ENCODE peak calls at places on chromosomes 12 and 14, in five cellular contexts. N, H, I, Y and K are unnamed samples.

GRCh38 chr12:112198120-112198733 is 72.9 kb downstream of the TRAFD1 start:
- DNase-seq in N (peak), H (peak), I (peak), Y (peak), K (no peak)

GRCh38 chr12:47977772-47978597 is 14.6 kb downstream of the TMEM106C start:
- DNase-seq in N (no peak), H (no peak), I (no peak), Y (peak), K (no peak)

GRCh38 chr14:54893151-54893760 is 9.4 kb downstream of the GCH1 start:
- DNase-seq in N (peak), H (peak), I (peak), Y (no peak), K (peak)

GRCh38 chr14:77310041-77310440 is 10.6 kb downstream of the POMT2 start:
- DNase-seq in N (no peak), H (peak), I (no peak), Y (no peak), K (no peak)

GRCh38 chr12:120140603-120141002 is 24.1 kb upstream of the RAB35 start:
- DNase-seq in N (no peak), H (no peak), I (no peak), Y (no peak), K (no peak)

GRCh38 chr12:117561990-117562389 is 200.6 kb upstream of the NOS1 start:
- DNase-seq in N (no peak), H (no peak), I (no peak), Y (no peak), K (no peak)

GRCh38 chr12:117582135-117582784 is 220.8 kb upstream of the NOS1 start:
- DNase-seq in N (no peak), H (no peak), I (no peak), Y (no peak), K (no peak)

GRCh38 chr14:34649344-34649743 is 19.4 kb upstream of the SNX6 start:
- DNase-seq in N (no peak), H (peak), I (peak), Y (no peak), K (peak)

GRCh38 chr14:65840118-65840751 is 427.7 kb downstream of the FUT8 start:
- DNase-seq in N (no peak), H (no peak), I (no peak), Y (no peak), K (no peak)

GRCh38 chr14:55084648-55085441 is 33.4 kb downstream of the MAPK1IP1L start:
- DNase-seq in N (no peak), H (no peak), I (no peak), Y (no peak), K (no peak)

GRCh38 chr12:26991826-26992225 is 22.4 kb downstream of the TM7SF3 start:
- DNase-seq in N (no peak), H (no peak), I (no peak), Y (no peak), K (no peak)

GRCh38 chr12:56873382-56873781 is 60.8 kb downstream of the SDR9C7 start:
- DNase-seq in N (no peak), H (no peak), I (no peak), Y (no peak), K (no peak)

GRCh38 chr14:61560323-61560722 is 135.0 kb upstream of the HIF1A start:
- DNase-seq in N (no peak), H (peak), I (no peak), Y (no peak), K (no peak)

GRCh38 chr14:42687421-42687820 is 1080.7 kb downstream of the LRFN5 start:
- DNase-seq in N (no peak), H (no peak), I (no peak), Y (no peak), K (no peak)

GRCh38 chr12:23217158-23217557 is 592.2 kb downstream of the ETNK1 start:
- DNase-seq in N (no peak), H (no peak), I (no peak), Y (no peak), K (no peak)

GRCh38 chr12:47080725-47081502 is 1.2 kb upstream of the AMIGO2 start:
- DNase-seq in N (peak), H (peak), I (peak), Y (peak), K (no peak)

GRCh38 chr12:83818888-83819287 is 1093.7 kb downstream of the SLC6A15 start:
- DNase-seq in N (no peak), H (peak), I (peak), Y (no peak), K (no peak)

GRCh38 chr14:46818147-46818546 is 166.6 kb upstream of the RPL10L start:
- DNase-seq in N (no peak), H (no peak), I (no peak), Y (no peak), K (no peak)

GRCh38 chr14:91339076-91339475 is 78.5 kb downstream of the CCDC88C start:
- DNase-seq in N (no peak), H (no peak), I (no peak), Y (peak), K (no peak)

GRCh38 chr12:117212563-117213190 is 22.4 kb upstream of the FBXO21 start:
- DNase-seq in N (peak), H (peak), I (peak), Y (no peak), K (peak)

GRCh38 chr12:11059784-11060183 is 2.3 kb downstream of the TAS2R46 start:
- DNase-seq in N (no peak), H (peak), I (peak), Y (no peak), K (no peak)

GRCh38 chr14:77022219-77022852 is 6.2 kb downstream of the IRF2BPL start:
- DNase-seq in N (peak), H (no peak), I (no peak), Y (no peak), K (no peak)

GRCh38 chr12:124568431-124569374 is 1.3 kb upstream of the NCOR2 start:
- DNase-seq in N (peak), H (peak), I (peak), Y (no peak), K (peak)
- H3K27ac ChIP-seq in N (peak), H (peak), I (no peak), Y (peak), K (peak)

GRCh38 chr12:1576410-1577240 is 17.8 kb downstream of the FBXL14 start:
- DNase-seq in N (peak), H (peak), I (no peak), Y (no peak), K (no peak)
- H3K4me3 ChIP-seq in N (no peak), H (peak), I (no peak), Y (no peak), K (peak)

DNA sequence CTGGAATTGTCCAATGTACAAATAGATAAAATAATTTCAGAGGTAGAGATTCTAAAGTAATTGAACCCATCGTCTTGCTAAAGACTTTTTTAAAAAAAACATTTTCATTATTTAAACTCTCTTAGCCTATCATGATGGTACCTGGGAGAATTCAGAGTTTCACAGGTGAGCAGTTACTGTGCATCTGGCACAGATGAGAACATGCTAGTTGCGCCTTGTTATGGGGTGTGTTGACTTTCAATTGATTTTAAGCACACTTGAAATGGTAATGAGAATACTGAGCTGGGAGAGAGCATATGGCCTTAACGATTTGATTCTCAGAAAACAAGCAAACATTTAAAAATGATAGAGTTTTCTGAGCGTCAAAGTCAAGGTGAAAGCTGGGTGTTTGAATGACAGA is 66.6 kb downstream of the FLRT2 start:
- DNase-seq in N (no peak), H (no peak), I (no peak), Y (no peak), K (no peak)
- TF ChIP-seq CTCF in N (no peak), H (no peak), I (no peak), Y (no peak), K (no peak)

DNA sequence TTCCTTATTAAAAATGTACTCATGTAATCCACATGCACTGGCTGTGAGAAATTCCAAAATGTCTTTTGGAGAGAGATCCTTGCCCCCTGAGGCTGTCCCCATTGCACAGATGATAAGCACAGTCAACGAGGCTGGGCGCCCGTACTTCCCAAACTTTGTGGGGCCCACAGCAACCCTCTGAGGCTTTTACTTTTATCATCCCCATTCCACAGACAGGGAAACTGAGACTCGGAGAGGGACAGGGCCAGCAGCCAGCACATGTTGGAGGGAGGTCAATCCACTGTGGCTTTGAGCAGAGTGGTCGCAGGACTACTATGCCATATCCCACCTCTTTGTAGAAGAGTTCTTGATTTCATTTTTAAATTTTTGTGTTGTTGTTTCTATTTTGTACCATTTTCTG is 116.3 kb upstream of the NCOR2 start:
- DNase-seq in N (no peak), H (no peak), I (no peak), Y (no peak), K (no peak)
- H3K27ac ChIP-seq in N (no peak), H (no peak), I (no peak), Y (no peak), K (no peak)

GRCh38 chr14:23415821-23416480 is 7.9 kb upstream of the MYH6 start:
- DNase-seq in N (peak), H (no peak), I (no peak), Y (no peak), K (no peak)

GRCh38 chr14:23414254-23414653 is 6.2 kb upstream of the MYH6 start:
- DNase-seq in N (no peak), H (no peak), I (no peak), Y (no peak), K (no peak)

GRCh38 chr14:23416801-23417200 is 8.7 kb upstream of the MYH6 start:
- DNase-seq in N (no peak), H (no peak), I (no peak), Y (no peak), K (no peak)

GRCh38 chr14:23413681-23414080 is 5.6 kb upstream of the MYH6 start:
- DNase-seq in N (no peak), H (no peak), I (no peak), Y (no peak), K (no peak)

GRCh38 chr14:23414906-23415820 is 7.1 kb upstream of the MYH6 start:
- DNase-seq in N (peak), H (no peak), I (no peak), Y (no peak), K (no peak)
- H3K4me3 ChIP-seq in N (peak), H (no peak), I (no peak), Y (no peak), K (no peak)

GRCh38 chr12:40315375-40315774 is 90.6 kb downstream of the LRRK2 start:
- DNase-seq in N (no peak), H (no peak), I (no peak), Y (no peak), K (no peak)

GRCh38 chr12:40313928-40314327 is 89.1 kb downstream of the LRRK2 start:
- DNase-seq in N (no peak), H (no peak), I (no peak), Y (no peak), K (no peak)

GRCh38 chr12:40312196-40312595 is 87.4 kb downstream of the LRRK2 start:
- DNase-seq in N (no peak), H (no peak), I (peak), Y (no peak), K (no peak)

GRCh38 chr12:40314927-40315326 is 90.1 kb downstream of the LRRK2 start:
- DNase-seq in N (no peak), H (no peak), I (no peak), Y (no peak), K (no peak)

GRCh38 chr12:40312982-40313576 is 88.3 kb downstream of the LRRK2 start:
- DNase-seq in N (no peak), H (peak), I (no peak), Y (no peak), K (no peak)
- TF ChIP-seq CTCF in N (peak), H (peak), I (peak), Y (peak), K (peak)

GRCh38 chr14:50808053-50808452 is 22.9 kb downstream of the NIN start:
- DNase-seq in N (no peak), H (no peak), I (no peak), Y (no peak), K (no peak)

GRCh38 chr14:50812856-50813543 is 18.0 kb downstream of the NIN start:
- DNase-seq in N (no peak), H (no peak), I (no peak), Y (no peak), K (no peak)

GRCh38 chr14:50813544-50813863 is 17.5 kb downstream of the NIN start:
- DNase-seq in N (no peak), H (no peak), I (no peak), Y (no peak), K (no peak)

GRCh38 chr14:50814161-50814560 is 16.8 kb downstream of the NIN start:
- DNase-seq in N (no peak), H (no peak), I (no peak), Y (no peak), K (no peak)

GRCh38 chr14:50812180-50812579 is 18.8 kb downstream of the NIN start:
- DNase-seq in N (no peak), H (no peak), I (no peak), Y (no peak), K (no peak)
- H3K27ac ChIP-seq in N (no peak), H (no peak), I (no peak), Y (peak), K (no peak)

DNA sequence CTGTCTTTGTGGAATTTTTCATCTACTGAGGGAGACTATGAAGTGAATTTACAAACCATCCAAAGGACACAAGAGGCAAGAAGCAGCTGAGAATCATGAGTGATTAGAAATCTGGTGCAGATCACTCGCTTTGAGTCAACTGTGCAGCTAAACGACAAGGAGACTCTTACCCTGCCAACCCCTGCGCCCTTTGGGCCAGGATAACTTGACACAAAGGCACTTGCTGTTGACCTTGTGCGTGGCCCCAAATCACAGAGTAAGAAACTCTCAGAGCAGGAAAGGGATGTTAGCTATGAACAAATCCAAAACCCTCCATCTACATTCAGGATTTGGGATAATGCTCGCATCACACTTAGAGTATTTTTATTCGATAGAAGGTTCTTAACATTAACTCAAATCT is 11.5 kb upstream of the PARP11 start:
- DNase-seq in N (no peak), H (no peak), I (no peak), Y (no peak), K (no peak)
- H3K4me3 ChIP-seq in N (no peak), H (peak), I (no peak), Y (no peak), K (peak)